ENCODE peak calls at places on chromosomes 6 and 20, in six cellular contexts. H, Q, E, F, G and A are unnamed samples.

GRCh38 chr6:161922631-161923119 is 648.8 kb upstream of the AGPAT4 start:
- DNase-seq in F (peak), G (no peak), H (no peak), E (peak), Q (peak), A (no peak)

GRCh38 chr20:41086402-41087324 is 50.7 kb upstream of the PLCG1 start:
- DNase-seq in F (peak), H (no peak), E (no peak), Q (no peak), G (no peak), A (no peak)

GRCh38 chr20:9241232-9241692 is 172.4 kb downstream of the PLCB4 start:
- DNase-seq in G (no peak), E (no peak), F (no peak), Q (no peak), H (no peak), A (no peak)

GRCh38 chr6:137931849-137932465 is 64.9 kb downstream of the TNFAIP3 start:
- DNase-seq in Q (no peak), F (no peak), G (no peak), H (no peak), E (no peak), A (no peak)

GRCh38 chr20:60037120-60037499 is 78.9 kb downstream of the CDH26 start:
- DNase-seq in E (no peak), G (no peak), H (no peak), Q (no peak), F (peak), A (no peak)

GRCh38 chr6:130928993-130929678 is 101.9 kb downstream of the SMLR1 start:
- DNase-seq in E (no peak), H (no peak), F (no peak), G (no peak), Q (no peak), A (no peak)

GRCh38 chr20:62995898-62996595 is 10.7 kb downstream of the BHLHE23 start:
- DNase-seq in F (no peak), E (no peak), H (no peak), Q (no peak), G (no peak), A (no peak)

GRCh38 chr6:14796974-14797762 is 448.7 kb upstream of the JARID2 start:
- DNase-seq in G (no peak), H (no peak), F (no peak), Q (no peak), E (no peak), A (no peak)

GRCh38 chr6:36933102-36933501 is 21.4 kb upstream of the PI16 start:
- DNase-seq in Q (no peak), F (no peak), E (no peak), G (no peak), H (no peak), A (no peak)

GRCh38 chr6:122799916-122800701 is 11.1 kb downstream of the SMPDL3A start:
- DNase-seq in E (no peak), F (no peak), G (no peak), Q (no peak), H (no peak), A (no peak)

GRCh38 chr6:121794630-121795029 is 359.2 kb downstream of the GJA1 start:
- DNase-seq in E (no peak), Q (no peak), G (no peak), F (no peak), H (no peak), A (no peak)

GRCh38 chr6:13299909-13300308 is 28.4 kb downstream of the TBC1D7 start:
- DNase-seq in G (no peak), F (no peak), Q (no peak), H (no peak), E (no peak), A (no peak)

GRCh38 chr20:63020681-63021080 is 13.9 kb upstream of the BHLHE23 start:
- DNase-seq in H (no peak), Q (no peak), E (no peak), F (no peak), G (no peak), A (no peak)

GRCh38 chr6:143592335-143592734 is 80.8 kb upstream of the FUCA2 start:
- DNase-seq in E (no peak), G (no peak), F (peak), Q (no peak), H (no peak), A (no peak)

GRCh38 chr6:117423754-117424153 is 2.0 kb downstream of the ROS1 start:
- DNase-seq in Q (no peak), G (no peak), H (no peak), F (no peak), E (no peak), A (no peak)

GRCh38 chr6:107237992-107238660 is 122.8 kb upstream of the BEND3 start:
- DNase-seq in E (no peak), G (no peak), Q (no peak), F (no peak), H (no peak), A (no peak)

GRCh38 chr6:75292522-75292921 is 7.9 kb upstream of the TMEM30A start:
- DNase-seq in F (no peak), Q (no peak), E (no peak), H (no peak), G (no peak), A (no peak)

GRCh38 chr6:43436577-43437282 is 9.4 kb downstream of the ABCC10 start:
- DNase-seq in E (no peak), F (no peak), G (no peak), Q (no peak), H (no peak), A (no peak)

GRCh38 chr20:37946946-37947345 is 44.0 kb downstream of the VSTM2L start:
- DNase-seq in F (no peak), H (peak), G (no peak), Q (no peak), E (no peak), A (no peak)

GRCh38 chr6:31057426-31058003 is 47.2 kb downstream of the MUC22 start:
- DNase-seq in E (no peak), H (no peak), F (no peak), G (no peak), Q (no peak), A (no peak)